ENCODE peak calls at places on chromosomes 16 and 17, in four cellular contexts. One of them, this sample, is unnamed.

GRCh38 chr17:51820766-51821165 is 337.7 kb downstream of the CA10 start:
- DNase-seq in GM12878: no peak
- DNase-seq in HepG2: no peak
- DNase-seq in H1: no peak
- DNase-seq in this sample: no peak

GRCh38 chr17:60909405-60909804 is 231.8 kb downstream of the BCAS3 start:
- DNase-seq in GM12878: no peak
- DNase-seq in HepG2: no peak
- DNase-seq in H1: no peak
- DNase-seq in this sample: no peak

GRCh38 chr17:65074778-65075250 is 18.3 kb upstream of the GNA13 start:
- DNase-seq in GM12878: no peak
- DNase-seq in HepG2: peak; percentile 60
- DNase-seq in H1: no peak
- DNase-seq in this sample: no peak

GRCh38 chr17:47879028-47879585 is 16.9 kb upstream of the SP2 start:
- DNase-seq in GM12878: no peak
- DNase-seq in HepG2: no peak
- DNase-seq in H1: no peak
- DNase-seq in this sample: no peak

GRCh38 chr16:85421338-85422123 is 191.6 kb upstream of the GSE1 start:
- DNase-seq in GM12878: no peak
- DNase-seq in HepG2: no peak
- DNase-seq in H1: peak; percentile 51
- DNase-seq in this sample: no peak

GRCh38 chr16:19717319-19717718 is 708 bp downstream of the KNOP1 start:
- DNase-seq in GM12878: no peak
- DNase-seq in HepG2: no peak
- DNase-seq in H1: no peak
- DNase-seq in this sample: no peak

GRCh38 chr16:752008-752315 is 8.6 kb upstream of the MSLN start:
- DNase-seq in GM12878: no peak
- DNase-seq in HepG2: no peak
- DNase-seq in H1: no peak
- DNase-seq in this sample: peak; percentile 61

GRCh38 chr17:81601525-81602120 is 35.3 kb downstream of the NPLOC4 start:
- DNase-seq in GM12878: peak; percentile 20
- DNase-seq in HepG2: peak; percentile 62
- DNase-seq in H1: peak; percentile 50
- DNase-seq in this sample: peak; percentile 22

GRCh38 chr16:59259964-59260348 is 525.8 kb upstream of the GOT2 start:
- DNase-seq in GM12878: no peak
- DNase-seq in HepG2: no peak
- DNase-seq in H1: no peak
- DNase-seq in this sample: no peak

GRCh38 chr17:15092762-15093161 is 172.4 kb downstream of the PMP22 start:
- DNase-seq in GM12878: no peak
- DNase-seq in HepG2: no peak
- DNase-seq in H1: no peak
- DNase-seq in this sample: no peak

GRCh38 chr16:25106567-25107465 is 4.7 kb upstream of the LCMT1 start:
- DNase-seq in GM12878: no peak
- DNase-seq in HepG2: peak; percentile 90
- DNase-seq in H1: peak; percentile 96
- DNase-seq in this sample: peak; percentile 90

GRCh38 chr17:16255481-16255901 is 38.5 kb downstream of the PIGL start:
- DNase-seq in GM12878: no peak
- DNase-seq in HepG2: peak; percentile 22
- DNase-seq in H1: no peak
- DNase-seq in this sample: no peak

GRCh38 chr17:8163978-8164814 is 1.4 kb upstream of the VAMP2 start:
- DNase-seq in GM12878: no peak
- DNase-seq in HepG2: no peak
- DNase-seq in H1: no peak
- DNase-seq in this sample: no peak

GRCh38 chr16:598823-599739 is 9.2 kb downstream of the RAB40C start:
- DNase-seq in GM12878: no peak
- DNase-seq in HepG2: no peak
- DNase-seq in H1: no peak
- DNase-seq in this sample: no peak

GRCh38 chr17:601462-602303 is 113.0 kb downstream of the VPS53 start:
- DNase-seq in GM12878: no peak
- DNase-seq in HepG2: no peak
- DNase-seq in H1: no peak
- DNase-seq in this sample: no peak

DNA sequence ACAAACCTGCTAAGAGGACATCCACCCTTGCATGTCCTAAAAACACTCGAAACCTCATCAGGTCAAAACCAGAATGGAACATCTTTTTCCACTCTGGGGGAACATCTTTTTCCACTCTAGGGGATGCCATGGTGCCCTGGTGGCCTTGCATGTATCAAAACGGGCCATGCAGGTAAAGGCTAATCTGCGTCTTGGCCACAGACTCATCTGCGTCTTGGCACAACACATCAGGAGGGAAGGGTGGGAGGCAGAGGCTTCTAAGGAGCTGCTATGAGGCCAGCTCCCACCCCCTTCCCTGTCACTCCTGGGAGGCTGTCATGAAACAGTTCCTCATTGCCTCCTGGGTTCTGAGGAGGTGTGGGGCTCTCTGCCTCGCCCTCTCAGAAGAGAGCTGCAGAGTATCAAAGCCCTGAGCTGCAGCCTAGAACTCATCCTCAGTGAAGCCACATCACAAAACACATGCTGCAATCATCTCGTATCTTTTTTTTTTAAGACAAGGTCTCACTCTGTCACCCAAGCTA is 27.6 kb downstream of the PARN start:
- DNase-seq in GM12878: no peak
- DNase-seq in HepG2: no peak
- DNase-seq in H1: no peak
- DNase-seq in this sample: no peak
- TF ChIP-seq ZNF274 in GM12878: no peak
- TF ChIP-seq ZNF274 in HepG2: no peak
- TF ChIP-seq ZNF274 in H1: no peak
- TF ChIP-seq ZNF274 in this sample: no peak

DNA sequence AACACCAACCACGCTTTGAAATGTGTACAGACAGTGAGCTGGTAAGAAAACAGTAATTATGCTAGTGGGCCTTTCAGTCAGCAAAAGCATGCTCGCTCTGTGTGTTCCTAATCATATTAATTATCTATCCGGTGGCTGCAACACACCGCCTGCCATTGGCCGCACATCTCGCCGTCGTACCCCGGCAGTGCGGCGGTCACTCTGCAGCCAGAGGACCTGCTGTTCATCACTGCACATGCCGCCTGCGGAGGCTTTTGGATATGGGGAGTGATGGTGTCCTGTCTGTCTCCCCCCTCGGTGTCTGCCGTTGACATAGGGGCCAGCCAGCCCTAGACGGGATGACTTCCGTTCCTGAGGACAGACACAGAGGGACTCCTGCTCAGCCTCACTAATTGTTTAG is 68.5 kb downstream of the RPA1 start:
- DNase-seq in GM12878: no peak
- DNase-seq in HepG2: no peak
- DNase-seq in H1: no peak
- DNase-seq in this sample: no peak
- TF ChIP-seq SUZ12 in GM12878: no peak
- TF ChIP-seq SUZ12 in HepG2: no peak
- TF ChIP-seq SUZ12 in H1: no peak
- TF ChIP-seq SUZ12 in this sample: no peak

GRCh38 chr17:40552806-40553693 is 12.2 kb downstream of the CCR7 start:
- DNase-seq in GM12878: no peak
- DNase-seq in HepG2: no peak
- DNase-seq in H1: no peak
- DNase-seq in this sample: no peak

GRCh38 chr17:40553694-40554534 is 11.4 kb downstream of the CCR7 start:
- DNase-seq in GM12878: no peak
- DNase-seq in HepG2: peak; percentile 48
- DNase-seq in H1: no peak
- DNase-seq in this sample: no peak

GRCh38 chr17:40551091-40551873 is 14.0 kb downstream of the CCR7 start:
- DNase-seq in GM12878: no peak
- DNase-seq in HepG2: peak; percentile 100
- DNase-seq in H1: no peak
- DNase-seq in this sample: no peak

GRCh38 chr17:40550608-40551007 is 14.7 kb downstream of the CCR7 start:
- DNase-seq in GM12878: no peak
- DNase-seq in HepG2: no peak
- DNase-seq in H1: no peak
- DNase-seq in this sample: no peak

DNA sequence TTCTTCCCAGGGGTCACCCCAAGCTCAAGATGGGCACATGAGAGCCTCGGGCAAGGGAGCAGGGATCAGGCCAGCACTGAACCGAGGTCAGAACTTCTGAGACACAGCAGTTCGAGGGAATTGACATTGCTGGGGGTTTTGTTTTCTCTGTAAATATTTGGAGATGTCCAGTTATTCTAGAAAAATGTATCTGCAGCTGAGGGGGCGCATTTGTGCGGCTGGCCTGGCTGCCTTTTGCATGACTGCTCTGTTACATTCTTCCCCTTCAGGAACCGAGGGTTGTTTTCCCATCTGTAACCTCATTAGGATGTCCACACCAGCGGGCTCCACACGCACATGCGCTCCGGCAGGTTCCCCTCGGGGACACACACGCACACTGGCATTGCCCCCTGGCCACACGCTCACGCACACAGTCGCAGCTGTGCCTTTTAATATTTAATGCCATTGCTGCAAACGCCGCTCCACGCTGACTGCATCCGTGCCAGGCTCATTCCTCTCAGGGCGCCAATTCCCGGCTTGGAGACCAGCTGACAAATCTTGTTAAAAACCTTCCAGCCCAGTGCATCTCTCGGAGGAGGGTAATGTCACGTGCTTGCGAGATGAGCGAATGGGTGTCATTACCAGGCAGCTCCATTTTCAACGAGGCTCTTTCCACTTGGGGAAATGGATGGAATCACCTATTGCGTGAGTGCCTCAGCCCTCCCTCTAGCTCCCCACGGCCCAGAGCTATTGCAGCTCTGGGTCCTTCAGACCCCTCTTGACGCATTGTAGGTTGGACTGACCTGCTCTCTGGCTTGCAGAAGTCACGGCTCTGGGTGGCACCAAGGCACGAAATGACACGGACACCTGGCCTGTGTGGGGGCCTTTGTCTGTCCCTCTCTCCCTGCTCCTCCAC is 13.2 kb downstream of the CCR7 start:
- DNase-seq in GM12878: no peak
- DNase-seq in HepG2: peak; percentile 95
- DNase-seq in H1: no peak
- DNase-seq in this sample: no peak
- H3K4me3 ChIP-seq in GM12878: no peak overlapping the region
- H3K4me3 ChIP-seq in HepG2: peak overlapping the region; percentile 52
- H3K4me3 ChIP-seq in H1: no peak overlapping the region
- H3K4me3 ChIP-seq in this sample: no peak overlapping the region

GRCh38 chr17:75034236-75034908 is 12.4 kb downstream of the ATP5PD start:
- DNase-seq in GM12878: peak; percentile 88
- DNase-seq in HepG2: peak; percentile 94
- DNase-seq in H1: peak; percentile 97
- DNase-seq in this sample: peak; percentile 76

GRCh38 chr17:75032896-75033294 is 13.9 kb downstream of the ATP5PD start:
- DNase-seq in GM12878: no peak
- DNase-seq in HepG2: no peak
- DNase-seq in H1: no peak
- DNase-seq in this sample: no peak

GRCh38 chr17:75030161-75030560 is 16.6 kb downstream of the ATP5PD start:
- DNase-seq in GM12878: no peak
- DNase-seq in HepG2: no peak
- DNase-seq in H1: no peak
- DNase-seq in this sample: no peak

GRCh38 chr17:75033346-75034235 is 13.2 kb downstream of the ATP5PD start:
- DNase-seq in GM12878: peak; percentile 83
- DNase-seq in HepG2: peak; percentile 94
- DNase-seq in H1: peak; percentile 100
- DNase-seq in this sample: peak; percentile 77

DNA sequence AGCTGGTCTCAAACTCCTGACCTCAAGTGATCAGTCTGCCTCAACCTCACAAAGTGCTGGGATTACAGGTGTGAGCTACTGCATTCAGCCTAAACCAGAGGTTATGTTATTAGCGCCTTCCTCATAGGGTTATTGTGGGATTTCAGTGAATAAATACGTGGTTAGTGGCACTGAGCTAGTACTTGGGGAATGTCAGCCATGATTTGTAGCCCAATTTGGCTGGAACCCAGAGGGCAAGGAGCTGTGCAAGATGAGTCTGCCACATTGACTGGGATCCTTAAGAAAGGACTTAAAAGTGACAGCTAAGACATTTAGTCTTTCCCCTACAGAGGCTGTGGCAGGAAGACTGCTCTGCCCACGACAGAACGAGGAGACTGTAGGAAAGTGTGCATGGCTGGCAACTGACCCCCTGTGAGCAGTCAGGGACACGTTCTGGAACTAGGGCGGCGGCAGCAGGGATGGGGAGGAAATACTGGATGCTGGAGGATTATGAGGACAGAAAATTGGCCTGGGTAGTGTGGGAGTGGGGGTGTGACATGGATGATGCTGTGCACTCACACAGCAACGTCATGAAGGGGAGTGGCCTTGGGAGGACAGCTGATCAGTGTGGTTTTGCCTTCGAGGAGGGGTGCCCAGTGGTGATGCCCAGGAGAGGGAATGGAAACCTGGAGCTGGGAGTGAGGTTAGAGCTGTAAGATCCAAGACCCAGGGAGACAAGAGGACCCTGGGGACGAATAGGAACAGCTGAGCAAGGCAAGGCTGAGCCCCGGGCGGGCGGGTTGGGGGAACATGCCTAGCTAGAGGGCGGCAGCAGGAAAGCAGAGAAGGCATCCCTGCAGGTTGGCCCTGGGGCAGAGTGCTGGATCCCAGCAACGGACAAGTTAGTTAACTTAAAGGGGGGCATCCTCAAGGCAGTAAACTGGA is 14.5 kb downstream of the ATP5PD start:
- DNase-seq in GM12878: no peak
- DNase-seq in HepG2: peak; percentile 54
- DNase-seq in H1: peak; percentile 59
- DNase-seq in this sample: no peak
- TF ChIP-seq ZNF274 in GM12878: no peak
- TF ChIP-seq ZNF274 in HepG2: no peak
- TF ChIP-seq ZNF274 in H1: no peak
- TF ChIP-seq ZNF274 in this sample: no peak

GRCh38 chr16:70392606-70393005 is 45.9 kb downstream of the DDX19A start:
- DNase-seq in GM12878: no peak
- DNase-seq in HepG2: no peak
- DNase-seq in H1: no peak
- DNase-seq in this sample: no peak
- TF ChIP-seq SUZ12 in GM12878: no peak
- TF ChIP-seq SUZ12 in HepG2: no peak
- TF ChIP-seq SUZ12 in H1: no peak
- TF ChIP-seq SUZ12 in this sample: no peak

This sample was measured in NT2/D1.